ENCODE peak calls at places on chromosome X, in five cellular contexts. W is A549, L is right lobe of liver, C is H1, Q is endothelial cell of umbilical vein. M is an unnamed sample.

GRCh38 chrX:34972206-34972605 is 29.6 kb downstream of the FAM47B start:
- DNase-seq in W (no peak), L (no peak), C (no peak), Q (peak), M (no peak)

GRCh38 chrX:123424546-123424945 is 240.5 kb downstream of the GRIA3 start:
- DNase-seq in W (no peak), L (no peak), C (no peak), Q (no peak), M (no peak)

GRCh38 chrX:63889001-63889400 is 104.0 kb upstream of the ARHGEF9 start:
- DNase-seq in W (no peak), L (no peak), C (no peak), Q (no peak), M (no peak)

GRCh38 chrX:143437439-143437838 is 79.8 kb downstream of the SPANXN3 start:
- DNase-seq in W (no peak), L (no peak), C (no peak), Q (no peak), M (no peak)

GRCh38 chrX:41350150-41350975 is 16.4 kb downstream of the DDX3X start:
- DNase-seq in W (no peak), L (no peak), C (no peak), Q (peak), M (no peak)

GRCh38 chrX:129845616-129846190 is 2.0 kb upstream of the ZDHHC9 start:
- DNase-seq in W (no peak), L (no peak), C (no peak), Q (no peak), M (no peak)

GRCh38 chrX:23803931-23804381 is 21.0 kb downstream of the SAT1 start:
- DNase-seq in W (peak), L (no peak), C (no peak), Q (peak), M (no peak)

GRCh38 chrX:146454363-146454762 is 355.2 kb upstream of the CXorf51B start:
- DNase-seq in W (no peak), L (no peak), C (no peak), Q (no peak), M (no peak)

GRCh38 chrX:2628751-2629315 is 62.3 kb upstream of the CD99 start:
- DNase-seq in W (no peak), L (no peak), C (no peak), Q (no peak), M (no peak)

GRCh38 chrX:40734956-40735317 is 405 bp downstream of the MED14 start:
- DNase-seq in W (peak), L (no peak), C (no peak), Q (peak), M (no peak)

GRCh38 chrX:135974279-135974856 is 580 bp upstream of the MMGT1 start:
- DNase-seq in W (peak), L (peak), C (no peak), Q (peak), M (no peak)

GRCh38 chrX:71118032-71118984 is at the start of gene MED12:
- DNase-seq in W (peak), L (peak), C (no peak), Q (peak), M (no peak)

GRCh38 chrX:12614266-12614665 is 176.9 kb upstream of the PRPS2 start:
- DNase-seq in W (no peak), L (no peak), C (no peak), Q (no peak), M (no peak)

GRCh38 chrX:40615976-40616375 is 7.3 kb upstream of the MPC1L start:
- DNase-seq in W (no peak), L (no peak), C (no peak), Q (no peak), M (no peak)

GRCh38 chrX:54615109-54615508 is 85.1 kb downstream of the GNL3L start:
- DNase-seq in W (no peak), L (no peak), C (no peak), Q (no peak), M (no peak)

GRCh38 chrX:51917600-51917999 is 24.2 kb downstream of the MAGED1 start:
- DNase-seq in W (no peak), L (no peak), C (no peak), Q (no peak), M (no peak)

GRCh38 chrX:104136241-104137019 is 20.4 kb downstream of the SLC25A53 start:
- DNase-seq in W (peak), L (no peak), C (no peak), Q (peak), M (no peak)

GRCh38 chrX:94089149-94089548 is 415.1 kb downstream of the FAM133A start:
- DNase-seq in W (no peak), L (no peak), C (no peak), Q (no peak), M (no peak)

GRCh38 chrX:150773117-150773516 is 79.9 kb downstream of the MTMR1 start:
- DNase-seq in W (no peak), L (no peak), C (no peak), Q (no peak), M (no peak)

GRCh38 chrX:11437642-11438379 is 144.6 kb downstream of the AMELX start:
- DNase-seq in W (no peak), L (peak), C (no peak), Q (peak), M (no peak)

GRCh38 chrX:88982933-88983332 is 235.9 kb downstream of the CPXCR1 start:
- DNase-seq in W (no peak), L (no peak), C (no peak), Q (no peak), M (no peak)

GRCh38 chrX:81377329-81377728 is 175.4 kb downstream of the SH3BGRL start:
- DNase-seq in W (peak), L (no peak), C (no peak), Q (peak), M (no peak)

GRCh38 chrX:148914783-148915182 is 414.4 kb downstream of the AFF2 start:
- DNase-seq in W (no peak), L (no peak), C (no peak), Q (no peak), M (no peak)

GRCh38 chrX:118698516-118699247 is 28.7 kb upstream of the IL13RA1 start:
- DNase-seq in W (no peak), L (no peak), C (no peak), Q (peak), M (no peak)

DNA sequence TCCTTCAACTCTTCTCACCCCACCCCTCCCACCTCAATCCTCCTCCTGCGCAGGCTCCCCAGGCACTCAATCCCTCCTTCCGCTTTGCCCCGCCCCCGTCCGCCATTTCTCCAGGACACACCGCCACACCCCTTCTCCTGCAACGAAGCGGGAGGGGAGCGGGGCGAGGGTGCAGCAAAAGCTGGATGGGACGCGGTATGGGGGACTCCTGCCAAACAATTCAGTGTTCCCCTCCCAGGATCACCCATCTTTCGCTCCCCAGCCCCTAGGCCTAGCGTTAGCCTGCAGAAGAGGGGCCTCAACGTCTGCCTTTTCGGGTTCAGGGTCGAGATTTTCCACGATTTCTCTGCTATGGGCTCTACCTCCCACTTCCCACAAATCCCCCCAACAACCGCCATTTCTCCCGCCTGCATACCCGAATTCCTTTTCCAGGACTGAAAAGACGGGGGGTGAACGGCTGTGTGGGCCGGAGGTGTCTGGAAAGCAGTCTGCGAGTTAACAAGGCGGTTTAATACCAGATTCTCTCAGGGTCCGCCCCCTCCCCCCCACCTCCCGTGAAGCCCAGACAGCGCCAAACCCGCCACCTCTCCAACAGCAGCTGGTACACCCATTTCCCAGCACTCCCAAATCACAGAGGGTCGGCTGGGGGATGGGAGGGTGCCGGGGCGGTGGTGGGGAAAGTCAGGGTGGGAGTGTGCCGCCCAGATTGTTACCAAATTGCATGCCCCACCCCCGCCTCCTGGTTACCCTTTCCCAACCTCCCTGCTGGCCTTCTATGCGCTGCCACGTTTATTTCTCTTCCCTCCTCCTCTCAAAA is 781 bp downstream of the ARMCX2 start:
- DNase-seq in W (peak), L (peak), C (no peak), Q (peak), M (no peak)
- H3K4me3 ChIP-seq in W (peak), L (peak), C (peak), Q (peak), M (peak)

GRCh38 chrX:38803286-38803608 is 2.0 kb downstream of the MID1IP1 start:
- DNase-seq in W (no peak), L (no peak), C (no peak), Q (peak), M (no peak)

GRCh38 chrX:38806054-38806389 is 4.8 kb downstream of the MID1IP1 start:
- DNase-seq in W (peak), L (no peak), C (no peak), Q (no peak), M (no peak)

GRCh38 chrX:38805294-38806053 is 4.2 kb downstream of the MID1IP1 start:
- DNase-seq in W (peak), L (peak), C (no peak), Q (peak), M (no peak)

GRCh38 chrX:38803609-38804480 is 2.6 kb downstream of the MID1IP1 start:
- DNase-seq in W (peak), L (peak), C (peak), Q (peak), M (no peak)

GRCh38 chrX:38804481-38805293 is 3.4 kb downstream of the MID1IP1 start:
- DNase-seq in W (peak), L (peak), C (no peak), Q (peak), M (no peak)
- TF ChIP-seq POLR2A in W (no peak), L (no peak), C (no peak), Q (no peak), M (no peak)

DNA sequence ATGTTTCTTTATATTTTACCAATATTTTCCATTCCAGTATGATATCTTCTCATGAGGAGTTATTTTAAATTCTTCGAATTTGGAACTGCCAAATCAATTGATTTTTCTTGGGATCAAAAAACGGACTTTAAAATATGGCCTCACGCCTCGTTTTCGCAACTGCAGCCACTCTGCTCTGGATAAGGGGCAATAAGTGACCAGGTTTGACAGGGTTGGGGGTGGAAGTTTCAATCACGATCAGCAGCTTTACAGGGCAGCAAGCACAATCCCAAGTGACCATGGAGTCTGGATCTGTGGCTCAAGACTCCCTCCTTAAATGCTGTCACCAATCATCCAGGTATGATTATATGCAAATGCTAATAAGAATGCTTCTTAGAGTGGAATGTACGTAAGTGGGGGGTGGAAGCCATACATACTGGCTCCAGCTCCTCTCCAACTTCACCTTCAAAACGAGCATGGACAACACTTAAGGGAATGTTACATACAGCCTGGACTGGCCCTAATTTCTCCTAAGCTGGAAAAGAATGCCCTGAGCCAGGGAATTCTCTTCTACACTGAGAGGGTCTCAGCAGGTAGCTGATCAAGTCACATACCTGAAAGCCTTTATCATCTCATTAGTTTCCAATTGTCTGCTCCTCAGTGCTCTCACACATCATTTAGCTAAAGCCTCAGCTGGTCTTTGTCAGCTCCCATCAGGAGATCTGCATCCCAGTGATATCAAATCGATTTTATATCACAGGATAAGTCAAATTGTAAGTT is 176.9 kb upstream of the DCAF8L1 start:
- DNase-seq in W (no peak), L (peak), C (no peak), Q (no peak), M (no peak)
- H3K4me3 ChIP-seq in W (no peak), L (peak), C (no peak), Q (no peak), M (no peak)

GRCh38 chrX:78106651-78106986 is 2.6 kb downstream of the PGK1 start:
- DNase-seq in W (no peak), L (no peak), C (no peak), Q (peak), M (no peak)
- TF ChIP-seq POLR2A in W (no peak), L (no peak), C (no peak), Q (no peak), M (no peak)

GRCh38 chrX:21375795-21376069 is 1.5 kb downstream of the CNKSR2 start:
- DNase-seq in W (peak), L (no peak), C (no peak), Q (no peak), M (no peak)

GRCh38 chrX:21376636-21377035 is 2.4 kb downstream of the CNKSR2 start:
- DNase-seq in W (no peak), L (no peak), C (no peak), Q (no peak), M (no peak)

GRCh38 chrX:21373637-21374162 is 518 bp upstream of the CNKSR2 start:
- DNase-seq in W (peak), L (no peak), C (no peak), Q (no peak), M (no peak)

GRCh38 chrX:21374163-21374993 is at the start of gene CNKSR2:
- DNase-seq in W (peak), L (peak), C (no peak), Q (peak), M (no peak)

DNA sequence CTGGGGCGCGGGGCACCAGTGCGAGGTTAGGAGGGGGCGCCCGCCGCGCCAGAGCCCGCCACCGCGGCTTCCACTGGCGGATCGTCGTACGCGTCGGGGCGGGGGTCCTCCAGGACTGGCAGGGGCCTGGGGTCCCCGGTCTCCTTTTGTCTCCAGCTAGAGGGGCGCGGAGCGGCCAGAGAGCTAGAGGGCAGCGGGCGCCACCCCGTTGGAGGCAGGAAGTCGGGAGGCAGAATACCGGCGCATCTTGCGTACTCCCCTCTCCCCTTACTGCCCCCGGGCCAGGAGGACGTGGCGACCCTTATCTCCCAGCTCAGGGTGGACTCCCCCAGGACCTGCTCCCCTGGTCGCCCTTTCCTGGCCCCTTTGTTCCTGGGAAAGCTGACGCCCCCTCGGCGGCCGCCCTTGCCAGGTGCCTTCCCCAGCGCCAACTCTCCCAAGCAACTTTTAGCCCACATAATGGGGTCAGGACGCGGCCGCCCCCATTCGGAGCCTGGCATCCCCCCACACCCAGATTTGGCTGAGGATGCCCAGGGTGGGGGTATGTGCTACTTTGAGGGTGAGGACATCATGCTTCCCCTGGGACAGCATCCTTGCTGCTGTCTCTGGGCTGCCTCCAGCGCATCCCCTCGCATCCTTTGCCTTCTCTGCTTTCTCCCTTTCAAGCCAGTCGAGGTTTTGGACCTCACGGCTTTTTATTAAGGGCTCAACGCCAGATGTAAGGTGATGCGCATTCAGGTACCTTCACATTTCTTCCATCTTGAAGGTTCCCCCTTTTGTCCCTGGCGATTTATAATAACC is 976 bp downstream of the CNKSR2 start:
- DNase-seq in W (peak), L (no peak), C (no peak), Q (no peak), M (no peak)
- H3K4me3 ChIP-seq in W (peak), L (peak), C (peak), Q (no peak), M (peak)

GRCh38 chrX:65601530-65602281 is 65.7 kb upstream of the MSN start:
- DNase-seq in W (no peak), L (peak), C (no peak), Q (peak), M (no peak)
- TF ChIP-seq POLR2A in W (no peak), L (peak), C (no peak), Q (peak), M (no peak)

GRCh38 chrX:140501940-140502468 is 2.9 kb downstream of the SOX3 start:
- DNase-seq in W (no peak), L (no peak), C (no peak), Q (no peak), M (no peak)
- H3K4me3 ChIP-seq in W (no peak), L (no peak), C (peak), Q (no peak), M (no peak)

GRCh38 chrX:120559799-120560198 is 963 bp downstream of the CUL4B start:
- DNase-seq in W (no peak), L (no peak), C (no peak), Q (no peak), M (no peak)

GRCh38 chrX:120562569-120562926 is 1.8 kb upstream of the CUL4B start:
- DNase-seq in W (no peak), L (no peak), C (no peak), Q (peak), M (no peak)

GRCh38 chrX:120561634-120562568 is 1.1 kb upstream of the CUL4B start:
- DNase-seq in W (no peak), L (no peak), C (no peak), Q (no peak), M (no peak)

GRCh38 chrX:120560405-120560841 is 339 bp downstream of the CUL4B start:
- DNase-seq in W (no peak), L (no peak), C (no peak), Q (peak), M (no peak)

DNA sequence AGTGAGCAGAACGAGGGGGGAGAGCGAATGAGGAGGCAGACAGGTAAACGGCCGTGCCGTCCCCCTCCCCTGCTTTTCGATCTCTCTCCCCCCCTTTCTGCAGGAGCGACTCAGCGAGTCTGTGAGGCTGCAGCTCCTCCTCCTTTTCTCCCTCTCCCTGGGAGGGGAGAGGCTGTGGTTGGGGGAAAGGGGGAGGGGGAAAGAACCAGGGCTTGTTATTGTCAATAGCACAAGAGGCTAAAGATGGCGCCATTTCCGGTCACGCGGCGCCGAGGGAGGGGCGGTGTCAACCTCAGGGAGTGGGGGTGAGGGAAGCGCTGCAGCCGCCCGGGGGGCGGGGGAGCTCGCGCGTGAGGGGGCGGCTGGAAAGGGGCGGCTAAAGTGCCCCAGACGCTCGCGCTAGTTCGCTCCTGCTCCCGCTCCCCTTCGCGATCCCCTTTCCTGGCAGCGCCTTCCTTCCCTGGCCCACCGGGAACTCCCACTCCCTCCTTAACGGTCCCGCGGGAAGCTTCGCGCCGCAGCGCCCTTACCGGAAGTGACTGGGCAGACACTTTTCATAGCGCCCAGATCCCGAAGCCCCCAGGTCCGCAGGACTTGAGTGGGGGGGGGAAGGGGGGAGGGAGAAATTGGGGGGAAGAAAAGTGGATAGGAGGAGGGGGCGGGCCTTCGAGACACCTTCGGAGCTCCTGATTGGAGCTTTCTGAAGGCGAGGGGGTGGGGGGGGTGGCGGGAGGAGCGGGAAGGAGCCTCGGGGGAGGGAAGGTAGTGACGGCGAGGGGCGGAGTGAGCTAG is at the start of gene CUL4B:
- DNase-seq in W (peak), L (peak), C (peak), Q (peak), M (peak)
- TF ChIP-seq POLR2A in W (peak), L (peak), C (peak), Q (peak), M (no peak)

M was measured in vagina.